ENCODE peak calls at places on chromosomes 13 and 19, in six cellular contexts. One of them, this sample, is unnamed.

GRCh38 chr13:48783181-48783630 is 129.5 kb downstream of the CYSLTR2 start:
- DNase-seq in HFF-Myc: peak
- DNase-seq in GM13976: no peak
- DNase-seq in lower lobe of right lung: peak
- DNase-seq in stomach: peak
- DNase-seq in BE2C: peak
- DNase-seq in this sample: no peak

GRCh38 chr13:91193358-91193757 is 154.1 kb upstream of the MIR17HG start:
- DNase-seq in HFF-Myc: no peak
- DNase-seq in GM13976: no peak
- DNase-seq in lower lobe of right lung: no peak
- DNase-seq in stomach: no peak
- DNase-seq in BE2C: no peak
- DNase-seq in this sample: no peak

GRCh38 chr19:19468424-19469050 is 46.8 kb downstream of the TSSK6 start:
- DNase-seq in HFF-Myc: no peak
- DNase-seq in GM13976: no peak
- DNase-seq in lower lobe of right lung: no peak
- DNase-seq in stomach: no peak
- DNase-seq in BE2C: no peak
- DNase-seq in this sample: no peak

GRCh38 chr19:37932985-37933953 is 26.3 kb downstream of the SIPA1L3 start:
- DNase-seq in HFF-Myc: no peak
- DNase-seq in GM13976: no peak
- DNase-seq in lower lobe of right lung: no peak
- DNase-seq in stomach: peak
- DNase-seq in BE2C: peak
- DNase-seq in this sample: no peak

GRCh38 chr13:27481766-27482165 is 31.4 kb upstream of the MTIF3 start:
- DNase-seq in HFF-Myc: no peak
- DNase-seq in GM13976: no peak
- DNase-seq in lower lobe of right lung: peak
- DNase-seq in stomach: peak
- DNase-seq in BE2C: peak
- DNase-seq in this sample: no peak

GRCh38 chr19:43667524-43668405 is 2.2 kb downstream of the PLAUR start:
- DNase-seq in HFF-Myc: no peak
- DNase-seq in GM13976: no peak
- DNase-seq in lower lobe of right lung: peak
- DNase-seq in stomach: no peak
- DNase-seq in BE2C: no peak
- DNase-seq in this sample: no peak

GRCh38 chr13:96243371-96243770 is 153.5 kb downstream of the HS6ST3 start:
- DNase-seq in HFF-Myc: no peak
- DNase-seq in GM13976: no peak
- DNase-seq in lower lobe of right lung: no peak
- DNase-seq in stomach: no peak
- DNase-seq in BE2C: no peak
- DNase-seq in this sample: no peak

GRCh38 chr13:29684441-29684840 is 89.0 kb upstream of the SLC7A1 start:
- DNase-seq in HFF-Myc: no peak
- DNase-seq in GM13976: no peak
- DNase-seq in lower lobe of right lung: no peak
- DNase-seq in stomach: no peak
- DNase-seq in BE2C: no peak
- DNase-seq in this sample: peak

GRCh38 chr19:11894851-11895250 is 7.3 kb downstream of the ZNF69 start:
- DNase-seq in HFF-Myc: no peak
- DNase-seq in GM13976: no peak
- DNase-seq in lower lobe of right lung: no peak
- DNase-seq in stomach: no peak
- DNase-seq in BE2C: no peak
- DNase-seq in this sample: no peak

GRCh38 chr19:17052439-17052838 is 22.8 kb downstream of the HAUS8 start:
- DNase-seq in HFF-Myc: no peak
- DNase-seq in GM13976: no peak
- DNase-seq in lower lobe of right lung: no peak
- DNase-seq in stomach: peak
- DNase-seq in BE2C: peak
- DNase-seq in this sample: no peak

GRCh38 chr13:36432106-36432544 is at the start of gene CCNA1:
- DNase-seq in HFF-Myc: no peak
- DNase-seq in GM13976: peak
- DNase-seq in lower lobe of right lung: peak
- DNase-seq in stomach: peak
- DNase-seq in BE2C: peak
- DNase-seq in this sample: no peak

GRCh38 chr13:90591927-90592268 is 755.6 kb upstream of the MIR17HG start:
- DNase-seq in HFF-Myc: no peak
- DNase-seq in GM13976: no peak
- DNase-seq in lower lobe of right lung: no peak
- DNase-seq in stomach: no peak
- DNase-seq in BE2C: no peak
- DNase-seq in this sample: no peak

GRCh38 chr13:34346626-34347025 is 528.7 kb downstream of the RFC3 start:
- DNase-seq in HFF-Myc: no peak
- DNase-seq in GM13976: no peak
- DNase-seq in lower lobe of right lung: no peak
- DNase-seq in stomach: no peak
- DNase-seq in BE2C: no peak
- DNase-seq in this sample: no peak

GRCh38 chr13:72849571-72849970 is 67.6 kb downstream of the PIBF1 start:
- DNase-seq in HFF-Myc: peak
- DNase-seq in GM13976: no peak
- DNase-seq in lower lobe of right lung: no peak
- DNase-seq in stomach: no peak
- DNase-seq in BE2C: no peak
- DNase-seq in this sample: peak

GRCh38 chr13:106376411-106377112 is 158.9 kb downstream of the EFNB2 start:
- DNase-seq in HFF-Myc: peak
- DNase-seq in GM13976: no peak
- DNase-seq in lower lobe of right lung: peak
- DNase-seq in stomach: peak
- DNase-seq in BE2C: peak
- DNase-seq in this sample: peak

GRCh38 chr13:99864627-99864990 is 107.0 kb downstream of the ZIC5 start:
- DNase-seq in HFF-Myc: no peak
- DNase-seq in GM13976: no peak
- DNase-seq in lower lobe of right lung: no peak
- DNase-seq in stomach: no peak
- DNase-seq in BE2C: no peak
- DNase-seq in this sample: peak

GRCh38 chr19:913080-913748 is at the start of gene R3HDM4:
- DNase-seq in HFF-Myc: no peak
- DNase-seq in GM13976: peak
- DNase-seq in lower lobe of right lung: peak
- DNase-seq in stomach: peak
- DNase-seq in BE2C: peak
- DNase-seq in this sample: no peak

GRCh38 chr13:63112799-63113395 is 1697.2 kb upstream of the PCDH20 start:
- DNase-seq in HFF-Myc: no peak
- DNase-seq in GM13976: no peak
- DNase-seq in lower lobe of right lung: no peak
- DNase-seq in stomach: no peak
- DNase-seq in BE2C: no peak
- DNase-seq in this sample: no peak

GRCh38 chr19:6071840-6072239 is 38.5 kb downstream of the RFX2 start:
- DNase-seq in HFF-Myc: no peak
- DNase-seq in GM13976: peak
- DNase-seq in lower lobe of right lung: no peak
- DNase-seq in stomach: no peak
- DNase-seq in BE2C: no peak
- DNase-seq in this sample: no peak

GRCh38 chr13:41352935-41353801 is 42.1 kb downstream of the NAA16 start:
- DNase-seq in HFF-Myc: no peak
- DNase-seq in GM13976: peak
- DNase-seq in lower lobe of right lung: no peak
- DNase-seq in stomach: no peak
- DNase-seq in BE2C: no peak
- DNase-seq in this sample: peak

GRCh38 chr13:112619730-112620639 is 32.0 kb upstream of the TUBGCP3 start:
- DNase-seq in HFF-Myc: no peak
- DNase-seq in GM13976: no peak
- DNase-seq in lower lobe of right lung: peak
- DNase-seq in stomach: no peak
- DNase-seq in BE2C: peak
- DNase-seq in this sample: no peak

GRCh38 chr13:99231726-99232125 is 26.5 kb downstream of the GPR18 start:
- DNase-seq in HFF-Myc: no peak
- DNase-seq in GM13976: no peak
- DNase-seq in lower lobe of right lung: no peak
- DNase-seq in stomach: no peak
- DNase-seq in BE2C: no peak
- DNase-seq in this sample: no peak

GRCh38 chr19:11169896-11170678 is 14.5 kb upstream of the SPC24 start:
- DNase-seq in HFF-Myc: no peak
- DNase-seq in GM13976: no peak
- DNase-seq in lower lobe of right lung: no peak
- DNase-seq in stomach: no peak
- DNase-seq in BE2C: no peak
- DNase-seq in this sample: no peak

GRCh38 chr13:51125495-51126226 is 14.6 kb upstream of the C13orf42 start:
- DNase-seq in HFF-Myc: no peak
- DNase-seq in GM13976: peak
- DNase-seq in lower lobe of right lung: peak
- DNase-seq in stomach: peak
- DNase-seq in BE2C: peak
- DNase-seq in this sample: peak

GRCh38 chr19:19447536-19448237 is 42.2 kb downstream of the GATAD2A start:
- DNase-seq in HFF-Myc: no peak
- DNase-seq in GM13976: no peak
- DNase-seq in lower lobe of right lung: no peak
- DNase-seq in stomach: no peak
- DNase-seq in BE2C: no peak
- DNase-seq in this sample: no peak

DNA sequence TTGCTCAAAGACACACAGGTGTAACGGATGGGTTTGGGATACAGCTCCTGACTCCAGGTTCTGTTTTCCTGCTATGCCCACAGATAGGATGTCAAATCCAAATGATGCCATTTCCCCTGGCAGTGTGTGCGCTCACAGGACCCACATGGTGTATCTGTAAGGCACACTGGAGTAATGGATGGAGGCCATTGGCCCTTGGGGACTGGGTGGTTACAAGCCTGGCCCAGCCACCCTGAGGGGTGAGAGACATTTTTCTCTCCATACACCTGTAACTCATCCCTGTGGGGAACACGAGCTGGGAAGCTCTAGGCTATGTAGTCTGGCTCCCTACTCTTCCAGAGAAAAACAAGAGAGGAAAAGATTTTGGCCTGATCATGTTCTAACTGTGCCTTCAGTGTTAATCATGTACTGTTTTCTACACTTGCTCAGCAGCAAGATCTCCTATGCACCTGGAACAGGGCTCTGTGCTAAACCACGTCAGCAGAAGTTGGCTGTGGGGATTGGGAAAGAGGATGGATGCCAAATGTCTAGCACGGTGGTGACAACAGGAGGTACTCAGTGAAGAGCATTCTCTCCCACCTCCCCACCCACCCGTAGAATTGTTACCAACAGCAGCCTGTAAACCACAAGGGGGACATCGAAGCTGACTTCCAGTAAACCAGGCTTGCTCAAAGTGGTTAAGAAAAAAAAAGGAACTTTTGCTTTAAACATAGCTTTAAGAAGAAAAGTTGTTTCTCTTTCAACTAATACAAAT is 237.0 kb downstream of the LACC1 start:
- DNase-seq in HFF-Myc: no peak
- DNase-seq in GM13976: no peak
- DNase-seq in lower lobe of right lung: no peak
- DNase-seq in stomach: no peak
- DNase-seq in BE2C: no peak
- DNase-seq in this sample: no peak
- TF ChIP-seq CTCF in HFF-Myc: peak
- TF ChIP-seq CTCF in GM13976: no peak
- TF ChIP-seq CTCF in lower lobe of right lung: no peak
- TF ChIP-seq CTCF in stomach: no peak
- TF ChIP-seq CTCF in BE2C: peak
- TF ChIP-seq CTCF in this sample: no peak

GRCh38 chr19:34481861-34482379 is 362 bp downstream of the WTIP start:
- DNase-seq in HFF-Myc: no peak
- DNase-seq in GM13976: peak
- DNase-seq in lower lobe of right lung: no peak
- DNase-seq in stomach: no peak
- DNase-seq in BE2C: no peak
- DNase-seq in this sample: no peak

GRCh38 chr19:34482380-34483250 is 1.1 kb downstream of the WTIP start:
- DNase-seq in HFF-Myc: no peak
- DNase-seq in GM13976: peak
- DNase-seq in lower lobe of right lung: no peak
- DNase-seq in stomach: no peak
- DNase-seq in BE2C: no peak
- DNase-seq in this sample: no peak

GRCh38 chr19:34480971-34481821 is at the start of gene WTIP:
- DNase-seq in HFF-Myc: no peak
- DNase-seq in GM13976: no peak
- DNase-seq in lower lobe of right lung: peak
- DNase-seq in stomach: peak
- DNase-seq in BE2C: no peak
- DNase-seq in this sample: peak

GRCh38 chr19:34480491-34480890 is 1.1 kb upstream of the WTIP start:
- DNase-seq in HFF-Myc: no peak
- DNase-seq in GM13976: no peak
- DNase-seq in lower lobe of right lung: no peak
- DNase-seq in stomach: no peak
- DNase-seq in BE2C: no peak
- DNase-seq in this sample: no peak

DNA sequence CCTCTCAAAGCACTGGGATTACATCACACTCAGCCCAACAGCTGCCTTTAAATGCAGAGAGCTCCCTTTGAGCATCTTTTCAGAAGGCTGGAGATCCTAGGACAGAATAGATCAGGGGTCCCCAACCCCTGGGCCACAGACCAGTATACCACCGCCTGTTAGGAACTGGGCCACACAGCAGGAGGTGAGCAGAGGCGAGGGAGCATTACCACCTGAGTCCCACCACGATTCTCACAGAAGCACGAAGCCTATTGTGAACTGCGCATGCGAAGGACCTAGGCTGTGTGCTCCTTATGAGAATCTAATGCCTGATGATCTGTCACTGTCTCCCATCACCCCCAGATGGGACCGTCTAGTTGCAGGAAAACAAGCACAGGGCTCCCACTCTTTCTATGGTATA is 2.2 kb upstream of the WTIP start:
- DNase-seq in HFF-Myc: no peak
- DNase-seq in GM13976: no peak
- DNase-seq in lower lobe of right lung: no peak
- DNase-seq in stomach: no peak
- DNase-seq in BE2C: no peak
- DNase-seq in this sample: no peak
- TF ChIP-seq CTCF in HFF-Myc: no peak
- TF ChIP-seq CTCF in GM13976: no peak
- TF ChIP-seq CTCF in lower lobe of right lung: no peak
- TF ChIP-seq CTCF in stomach: no peak
- TF ChIP-seq CTCF in BE2C: no peak
- TF ChIP-seq CTCF in this sample: no peak

GRCh38 chr19:2290441-2291184 is 8.6 kb upstream of the PEAK3 start:
- DNase-seq in HFF-Myc: no peak
- DNase-seq in GM13976: no peak
- DNase-seq in lower lobe of right lung: no peak
- DNase-seq in stomach: no peak
- DNase-seq in BE2C: peak
- DNase-seq in this sample: no peak
- TF ChIP-seq CTCF in HFF-Myc: no peak
- TF ChIP-seq CTCF in GM13976: no peak
- TF ChIP-seq CTCF in lower lobe of right lung: no peak
- TF ChIP-seq CTCF in stomach: no peak
- TF ChIP-seq CTCF in BE2C: no peak
- TF ChIP-seq CTCF in this sample: no peak

GRCh38 chr13:20342326-20342725 is 110.2 kb upstream of the GJB6 start:
- DNase-seq in HFF-Myc: no peak
- DNase-seq in GM13976: no peak
- DNase-seq in lower lobe of right lung: no peak
- DNase-seq in stomach: no peak
- DNase-seq in BE2C: no peak
- DNase-seq in this sample: no peak
- TF ChIP-seq CTCF in HFF-Myc: no peak
- TF ChIP-seq CTCF in GM13976: no peak
- TF ChIP-seq CTCF in lower lobe of right lung: no peak
- TF ChIP-seq CTCF in stomach: no peak
- TF ChIP-seq CTCF in BE2C: no peak
- TF ChIP-seq CTCF in this sample: no peak

This sample was measured in astrocyte of the cerebellum.